ENCODE peak calls at places on chromosome 13, in eight cellular contexts. K is neural progenitor cell, R is colonic mucosa, J is Peyer's patch, E is HCT116, W is left ventricle myocardium inferior, D is BJ, U is psoas muscle. L is an unnamed sample.

GRCh38 chr13:59665736-59666135 is 498.0 kb downstream of the DIAPH3 start:
- DNase-seq in W (no peak), U (no peak), K (no peak), J (no peak), R (no peak), E (no peak), D (no peak), L (no peak)

GRCh38 chr13:42320375-42320787 is 48.4 kb downstream of the AKAP11 start:
- DNase-seq in U (no peak), J (no peak), E (no peak), K (peak; percentile 64), D (no peak), R (no peak), W (no peak), L (no peak)

GRCh38 chr13:91576590-91576989 is 178.2 kb downstream of the GPC5 start:
- DNase-seq in U (no peak), K (peak; percentile 53), D (no peak), E (no peak), R (peak; percentile 19), W (no peak), J (no peak), L (no peak)

GRCh38 chr13:20387441-20387971 is 138.2 kb downstream of the CRYL1 start:
- DNase-seq in J (no peak), U (no peak), R (no peak), W (no peak), K (no peak), D (no peak), E (no peak), L (peak; percentile 57)

GRCh38 chr13:111006508-111007031 is 91.7 kb upstream of the ANKRD10 start:
- DNase-seq in E (no peak), W (peak; percentile 83), K (peak; percentile 37), R (peak; percentile 51), J (peak; percentile 66), D (peak; percentile 74), U (peak; percentile 81), L (peak; percentile 89)

GRCh38 chr13:30410705-30411125 is 11.6 kb upstream of the UBE2L5 start:
- DNase-seq in U (no peak), K (no peak), W (no peak), D (no peak), R (no peak), J (no peak), E (no peak), L (no peak)

GRCh38 chr13:99357149-99357596 is 50.0 kb upstream of the GPR183 start:
- DNase-seq in J (no peak), U (peak; percentile 39), W (no peak), R (no peak), E (no peak), D (no peak), K (no peak), L (no peak)

GRCh38 chr13:51950722-51951121 is 60.5 kb downstream of the ATP7B start:
- DNase-seq in J (no peak), D (no peak), K (no peak), R (no peak), E (no peak), W (no peak), U (no peak), L (no peak)

GRCh38 chr13:30762643-30763042 is 27.3 kb downstream of the ALOX5AP start:
- DNase-seq in K (no peak), E (no peak), U (no peak), R (no peak), W (no peak), J (no peak), D (no peak), L (no peak)

GRCh38 chr13:47334173-47334572 is 437.3 kb upstream of the HTR2A start:
- DNase-seq in E (no peak), D (peak; percentile 95), J (no peak), R (no peak), K (no peak), U (no peak), W (no peak), L (no peak)

GRCh38 chr13:80342541-80343371 is 1.8 kb upstream of the SPRY2 start:
- DNase-seq in D (no peak), K (peak; percentile 90), E (no peak), R (peak; percentile 89), U (peak; percentile 92), W (peak; percentile 91), J (peak; percentile 90), L (peak; percentile 90)

DNA sequence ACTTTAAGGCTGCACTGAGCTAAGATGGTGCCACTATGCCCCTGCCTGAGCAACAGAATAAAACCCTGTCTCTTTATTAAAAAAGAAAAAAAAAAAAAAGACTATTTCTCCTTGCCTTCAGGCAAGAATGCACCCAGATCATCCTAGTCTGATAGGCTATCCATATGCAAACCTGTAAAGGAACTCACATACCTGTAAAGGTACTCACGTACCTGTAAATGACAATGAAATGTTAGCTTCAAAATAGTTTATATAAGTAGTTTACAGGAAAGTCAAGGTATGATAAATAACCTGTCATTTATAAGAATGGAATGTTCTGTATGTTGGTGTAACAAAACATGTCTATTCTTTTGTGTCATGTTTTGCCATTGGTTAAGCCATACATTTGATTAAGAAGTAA is 86.3 kb downstream of the PIBF1 start:
- DNase-seq in U (no peak), D (no peak), J (no peak), E (no peak), R (no peak), W (no peak), K (no peak), L (no peak)
- H3K4me3 ChIP-seq in U (no peak overlapping the region), D (no peak overlapping the region), J (no peak overlapping the region), E (no peak overlapping the region), R (no peak overlapping the region), W (no peak overlapping the region), K (no peak overlapping the region), L (no peak overlapping the region)

DNA sequence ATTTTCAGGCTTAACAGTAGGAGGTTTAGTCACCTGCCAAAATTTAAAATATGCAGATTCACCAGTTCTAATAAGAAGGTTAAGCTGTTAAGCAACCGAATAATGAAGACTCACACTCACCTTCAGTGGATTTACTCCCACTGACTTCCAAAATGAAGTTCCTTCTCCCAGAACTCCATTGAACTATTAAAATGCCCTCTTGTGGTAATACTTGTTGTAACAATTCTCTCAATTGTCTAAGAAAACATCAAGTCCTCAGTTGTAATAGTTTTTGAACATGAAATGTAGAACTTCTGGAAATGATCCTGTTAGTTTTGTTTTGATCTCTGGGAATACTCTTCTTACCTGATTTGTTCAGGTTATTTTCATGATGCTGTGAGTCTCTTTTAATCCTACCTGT is 522.0 kb upstream of the ATXN8OS start:
- DNase-seq in K (no peak), D (no peak), J (no peak), E (no peak), U (no peak), R (no peak), W (no peak), L (no peak)
- TF ChIP-seq CTCF in K (peak; percentile 40), D (no peak), J (no peak), E (peak; percentile 21), U (no peak), R (no peak), W (no peak), L (no peak)

GRCh38 chr13:40657307-40657706 is 9.1 kb downstream of the FOXO1 start:
- DNase-seq in U (no peak), K (no peak), D (no peak), E (no peak), R (no peak), J (no peak), W (no peak), L (no peak)

GRCh38 chr13:40660692-40661091 is 5.7 kb downstream of the FOXO1 start:
- DNase-seq in R (no peak), E (no peak), D (no peak), W (no peak), J (peak; percentile 27), U (no peak), K (no peak), L (no peak)

GRCh38 chr13:40657961-40658360 is 8.5 kb downstream of the FOXO1 start:
- DNase-seq in E (no peak), W (no peak), U (no peak), J (no peak), R (no peak), D (no peak), K (no peak), L (no peak)

GRCh38 chr13:40662866-40663265 is 3.6 kb downstream of the FOXO1 start:
- DNase-seq in D (no peak), U (no peak), K (peak; percentile 19), J (peak; percentile 43), W (no peak), E (no peak), R (no peak), L (no peak)

GRCh38 chr13:40660270-40660669 is 6.2 kb downstream of the FOXO1 start:
- DNase-seq in D (no peak), K (no peak), J (no peak), U (no peak), E (no peak), R (no peak), W (no peak), L (no peak)
- H3K4me3 ChIP-seq in D (no peak overlapping the region), K (no peak overlapping the region), J (no peak overlapping the region), U (peak overlapping the region; percentile 7), E (no peak overlapping the region), R (no peak overlapping the region), W (peak overlapping the region; percentile 5), L (no peak overlapping the region)

GRCh38 chr13:74015137-74015536 is 119.1 kb downstream of the KLF12 start:
- DNase-seq in J (no peak), W (no peak), U (no peak), R (no peak), E (no peak), K (no peak), D (no peak), L (no peak)
- TF ChIP-seq CTCF in J (no peak), W (peak; percentile 25), U (no peak), R (no peak), E (peak; percentile 46), K (peak; percentile 41), D (peak; percentile 10), L (no peak)

GRCh38 chr13:75395901-75396300 is 86.1 kb downstream of the TBC1D4 start:
- DNase-seq in J (no peak), R (no peak), W (no peak), E (no peak), K (no peak), D (no peak), U (no peak), L (no peak)

GRCh38 chr13:75395056-75395455 is 86.9 kb downstream of the TBC1D4 start:
- DNase-seq in K (no peak), E (no peak), W (no peak), U (no peak), R (no peak), J (no peak), D (no peak), L (no peak)

GRCh38 chr13:75391432-75392100 is 90.4 kb downstream of the TBC1D4 start:
- DNase-seq in R (no peak), W (no peak), E (no peak), D (no peak), U (no peak), J (no peak), K (no peak), L (no peak)

GRCh38 chr13:75390229-75390628 is 91.7 kb downstream of the TBC1D4 start:
- DNase-seq in R (no peak), E (no peak), K (no peak), W (no peak), D (no peak), J (no peak), U (no peak), L (no peak)

DNA sequence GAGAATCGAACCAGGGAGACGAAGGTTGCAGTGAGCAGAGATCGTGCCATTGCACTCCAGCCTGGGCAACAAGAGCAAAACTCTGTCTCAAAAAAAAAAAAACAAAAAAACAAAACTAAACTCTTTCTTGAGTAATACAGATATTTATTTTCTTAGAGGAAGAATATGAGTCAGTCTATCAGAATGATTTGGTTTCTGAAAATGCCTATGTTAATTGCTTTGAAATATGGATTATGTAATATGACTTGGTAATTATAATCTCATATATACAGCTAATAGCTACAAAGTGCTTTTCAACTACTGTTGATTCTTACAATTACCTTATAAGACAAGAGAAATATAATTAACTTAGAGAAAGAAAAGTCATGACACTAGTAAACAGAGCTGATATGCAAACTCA is 88.1 kb downstream of the TBC1D4 start:
- DNase-seq in D (no peak), R (no peak), U (no peak), K (no peak), W (no peak), E (no peak), J (no peak), L (no peak)
- H3K4me3 ChIP-seq in D (no peak overlapping the region), R (no peak overlapping the region), U (no peak overlapping the region), K (no peak overlapping the region), W (no peak overlapping the region), E (no peak overlapping the region), J (no peak overlapping the region), L (no peak overlapping the region)

L was measured in right atrium auricular region.